ENCODE peak calls at places on chromosomes 13 and 19, in four cellular contexts. S is fibroblast of pulmonary artery, Y is GM03348, A is substantia nigra. N is an unnamed sample.
A peak's percentile ranks its signal among the peaks of the same experiment; 100 is the strongest.

GRCh38 chr13:102830646-102831045 is 15.2 kb upstream of the ERCC5 start:
- DNase-seq in S (peak; percentile 55), Y (peak; percentile 32), A (no peak), N (no peak)

GRCh38 chr13:114109646-114110045 is 22.8 kb downstream of the RASA3 start:
- DNase-seq in S (no peak), Y (no peak), A (peak; percentile 32), N (peak; percentile 9)

GRCh38 chr13:64471916-64472315 is 2758.2 kb downstream of the PCDH9 start:
- DNase-seq in S (peak; percentile 73), Y (peak; percentile 49), A (no peak), N (no peak)

GRCh38 chr13:22801402-22802003 is 379.3 kb upstream of the SGCG start:
- DNase-seq in S (peak; percentile 20), Y (peak; percentile 15), A (no peak), N (no peak)

GRCh38 chr19:8116437-8117293 is 32.7 kb downstream of the FBN3 start:
- DNase-seq in S (no peak), Y (no peak), A (no peak), N (no peak)

GRCh38 chr13:111610077-111610476 is 289.6 kb downstream of the TEX29 start:
- DNase-seq in S (no peak), Y (no peak), A (no peak), N (no peak)

GRCh38 chr13:31278874-31279273 is 79.1 kb downstream of the B3GLCT start:
- DNase-seq in S (peak; percentile 8), Y (no peak), A (no peak), N (no peak)

GRCh38 chr13:113585828-113586355 is 1.3 kb downstream of the TFDP1 start:
- DNase-seq in S (no peak), Y (no peak), A (no peak), N (peak; percentile 20)